ENCODE peak calls at places on chromosomes 6 and 20, in ten cellular contexts. M is uterus, X is fibroblast of lung, W is colonic mucosa, G is adrenal gland, F is hepatocyte, B is heart right ventricle, I is foreskin keratinocyte, C is PC-3, R is upper lobe of right lung. U is an unnamed sample.

GRCh38 chr6:2157441-2158127 is 87.8 kb downstream of the GMDS start:
- DNase-seq in C (no peak), F (no peak), M (no peak), G (no peak), R (no peak), X (peak; percentile 90), B (no peak), I (peak; percentile 46), W (no peak), U (no peak)

GRCh38 chr20:33827629-33828325 is 16.6 kb downstream of the CHMP4B start:
- DNase-seq in F (no peak), I (no peak), W (no peak), B (no peak), X (no peak), G (no peak), M (no peak), C (no peak), R (no peak), U (no peak)

GRCh38 chr6:166567107-166567506 is 19.4 kb downstream of the RAMACL start:
- DNase-seq in C (peak; percentile 91), B (no peak), I (peak; percentile 96), G (no peak), R (no peak), X (peak; percentile 99), W (no peak), F (peak; percentile 47), M (peak; percentile 51), U (no peak)

GRCh38 chr20:44768256-44768655 is 22.6 kb downstream of the KCNK15 start:
- DNase-seq in X (no peak), F (no peak), I (no peak), M (no peak), W (no peak), G (no peak), R (no peak), B (no peak), C (no peak), U (no peak)

GRCh38 chr20:48147326-48147725 is 362.0 kb upstream of the SULF2 start:
- DNase-seq in X (no peak), C (no peak), I (no peak), R (no peak), B (no peak), G (no peak), W (no peak), F (no peak), M (no peak), U (peak; percentile 51)

GRCh38 chr20:41738584-41739193 is 120.5 kb upstream of the CHD6 start:
- DNase-seq in B (peak; percentile 23), X (peak; percentile 15), W (peak; percentile 41), F (peak; percentile 72), I (no peak), M (no peak), G (peak; percentile 61), C (peak; percentile 66), R (no peak), U (peak; percentile 42)

GRCh38 chr6:46410330-46410953 is 80.8 kb downstream of the RCAN2 start:
- DNase-seq in G (peak; percentile 47), R (no peak), X (peak; percentile 38), W (peak; percentile 36), B (peak; percentile 37), F (peak; percentile 49), C (peak; percentile 62), I (no peak), M (no peak), U (no peak)

GRCh38 chr6:13212538-13212937 is 115.8 kb downstream of the TBC1D7 start:
- DNase-seq in G (no peak), M (no peak), C (no peak), W (no peak), F (no peak), I (no peak), X (no peak), B (no peak), R (no peak), U (no peak)

GRCh38 chr20:31608256-31608980 is 3.3 kb downstream of the ID1 start:
- DNase-seq in G (peak; percentile 72), W (peak; percentile 93), I (no peak), B (peak; percentile 91), X (peak; percentile 80), R (peak; percentile 96), F (peak; percentile 100), C (peak; percentile 94), M (peak; percentile 79), U (peak; percentile 82)

GRCh38 chr20:31606928-31607639 is 2.0 kb downstream of the ID1 start:
- DNase-seq in C (peak; percentile 59), B (peak; percentile 50), R (peak; percentile 74), G (peak; percentile 46), W (no peak), F (peak; percentile 90), X (peak; percentile 86), M (no peak), I (no peak), U (no peak)

GRCh38 chr20:31605902-31606677 is 1.0 kb downstream of the ID1 start:
- DNase-seq in M (peak; percentile 34), C (peak; percentile 19), F (peak; percentile 59), W (peak; percentile 54), G (no peak), B (no peak), I (no peak), R (peak; percentile 70), X (peak; percentile 25), U (peak; percentile 50)

GRCh38 chr20:31606678-31606927 is 1.5 kb downstream of the ID1 start:
- DNase-seq in G (no peak), M (no peak), F (no peak), X (no peak), B (no peak), I (no peak), R (no peak), W (no peak), C (no peak), U (no peak)

DNA sequence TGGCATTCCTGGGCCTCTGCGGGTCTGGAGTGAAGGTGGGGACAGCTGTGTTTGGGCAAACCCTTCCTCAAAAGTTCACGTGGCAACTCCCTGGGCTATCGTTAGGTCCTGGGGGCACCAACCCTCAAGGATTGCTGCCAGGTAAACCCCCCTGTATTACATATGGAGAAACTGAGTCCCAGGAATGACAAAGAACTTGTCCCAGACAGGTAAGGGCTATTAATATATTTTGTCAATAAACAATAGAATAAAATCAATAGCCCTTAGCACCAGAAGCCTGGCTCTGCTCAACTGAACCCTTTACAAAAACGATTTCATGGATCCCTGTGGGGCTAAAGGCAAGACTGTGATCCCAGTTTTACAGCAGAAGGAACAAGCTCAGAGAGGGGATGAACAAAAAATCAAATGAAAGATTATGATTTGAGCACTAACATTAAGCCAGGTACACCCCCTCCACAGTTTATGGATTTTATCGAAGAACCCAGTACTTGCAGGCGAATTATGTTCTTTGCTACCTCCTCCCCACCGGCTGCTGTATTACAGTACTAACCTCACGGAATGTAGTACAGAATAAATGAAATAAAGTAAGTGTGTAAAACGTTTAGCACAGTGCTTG is 2.7 kb downstream of the ID1 start:
- DNase-seq in R (no peak), B (no peak), X (peak; percentile 51), F (no peak), I (no peak), M (no peak), G (no peak), C (peak; percentile 24), W (no peak), U (no peak)
- H3K27ac ChIP-seq in R (peak overlapping the region; percentile 95), B (peak overlapping the region; percentile 95), X (peak overlapping the region; percentile 98), F (peak overlapping the region; percentile 97), I (no peak overlapping the region), M (peak overlapping the region; percentile 80), G (no peak overlapping the region), C (peak overlapping the region; percentile 69), W (peak overlapping the region; percentile 77), U (no peak overlapping the region)

DNA sequence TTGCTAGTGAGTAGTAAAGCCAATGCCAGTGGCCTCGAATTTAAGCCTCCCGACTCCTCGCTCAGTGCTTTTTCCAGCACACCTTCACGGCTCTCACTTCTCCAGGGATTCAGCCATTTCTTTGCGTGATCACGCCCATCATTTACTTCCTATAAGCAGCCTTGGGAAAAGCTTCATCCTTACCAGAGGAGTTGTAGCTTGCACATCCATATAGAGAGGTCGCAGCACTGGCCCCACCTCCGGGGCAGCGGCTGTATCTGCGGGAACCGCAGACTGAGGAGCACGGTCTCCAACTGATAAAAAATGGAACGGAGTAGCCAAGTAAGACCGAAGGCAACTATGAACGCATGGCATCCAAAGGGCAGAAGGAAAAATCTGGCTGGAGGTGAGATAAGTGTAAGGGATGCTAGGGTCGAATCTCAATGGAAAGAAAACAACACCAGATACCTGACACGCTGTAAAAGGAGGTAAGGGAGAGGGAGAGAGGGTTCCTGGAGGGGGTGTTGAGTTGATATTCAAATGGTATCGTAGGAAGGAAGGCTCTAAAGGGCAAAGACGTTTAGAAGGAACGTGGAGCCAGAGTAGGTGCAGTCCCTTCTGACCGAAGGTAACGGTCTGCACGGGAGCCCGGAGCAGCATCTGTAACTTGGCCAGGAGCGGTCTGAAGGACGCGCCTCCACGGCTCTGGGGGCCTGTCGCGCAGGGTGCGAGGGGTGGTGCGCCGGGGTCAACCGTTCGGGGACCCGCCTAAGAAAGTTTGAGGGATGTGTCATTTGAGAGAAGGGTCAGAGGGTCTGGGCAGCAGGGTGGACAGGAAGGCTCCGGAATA is 640 bp downstream of the NFS1 start:
- DNase-seq in R (peak; percentile 28), B (no peak), I (no peak), C (no peak), X (peak; percentile 21), G (no peak), F (peak; percentile 10), M (no peak), W (peak; percentile 43), U (no peak)
- TF ChIP-seq CTCF in R (no peak), B (no peak), I (no peak), C (no peak), X (no peak), G (no peak), F (no peak), M (no peak), W (no peak), U (no peak)

DNA sequence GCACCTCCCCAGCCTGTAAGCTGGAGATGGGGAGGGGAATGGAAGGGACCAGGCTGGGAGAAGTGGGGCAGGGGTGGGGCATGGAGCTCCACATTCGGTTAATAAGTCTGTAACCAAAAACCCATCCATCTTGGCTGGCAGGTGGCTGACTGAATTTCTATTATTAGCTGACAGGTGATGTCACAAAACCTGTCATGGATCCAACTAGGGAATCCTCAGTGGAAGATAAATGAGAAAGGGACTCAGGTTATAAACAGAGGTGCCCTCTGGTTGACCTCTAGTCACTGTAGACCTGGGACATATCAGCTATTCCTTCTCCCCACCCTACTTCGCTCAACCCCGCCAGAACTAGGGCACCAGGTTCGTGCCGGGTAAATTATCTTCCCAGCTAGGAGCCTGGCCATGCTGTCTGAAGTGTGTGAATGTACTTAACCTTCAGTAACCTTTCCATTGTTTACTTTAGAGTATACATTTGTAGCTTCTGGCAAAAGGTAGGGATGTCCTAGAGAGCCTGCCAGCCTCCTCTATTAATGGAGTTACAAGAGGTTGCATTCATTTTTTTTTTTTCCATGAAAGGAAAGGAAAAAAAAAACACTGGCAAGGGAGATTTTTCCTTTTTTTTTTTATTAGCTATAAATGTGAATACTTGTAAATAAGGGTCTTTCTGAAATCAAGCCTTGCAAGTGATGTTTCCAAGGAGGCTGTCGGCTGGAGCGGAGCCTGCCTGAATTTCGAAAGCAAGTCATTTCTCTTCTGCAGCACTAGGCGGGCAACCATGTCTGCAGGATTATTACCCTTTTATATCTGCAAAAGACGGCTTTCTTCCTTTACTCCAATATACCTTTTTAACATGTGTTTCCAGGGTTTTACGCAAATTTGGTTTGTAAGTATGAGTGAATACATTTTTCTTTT is 135.9 kb downstream of the TMEM242 start:
- DNase-seq in M (no peak), B (peak; percentile 34), R (no peak), X (peak; percentile 32), C (peak; percentile 7), W (no peak), F (peak; percentile 52), I (no peak), G (no peak), U (no peak)
- H3K27ac ChIP-seq in M (no peak overlapping the region), B (peak overlapping the region; percentile 52), R (no peak overlapping the region), X (no peak overlapping the region), C (no peak overlapping the region), W (no peak overlapping the region), F (peak overlapping the region; percentile 66), I (no peak overlapping the region), G (no peak overlapping the region), U (no peak overlapping the region)

GRCh38 chr6:32085759-32086458 is 23.2 kb downstream of the TNXB start:
- DNase-seq in R (no peak), W (no peak), F (no peak), X (no peak), G (no peak), B (no peak), M (peak; percentile 23), I (no peak), C (no peak), U (no peak)

GRCh38 chr6:32088487-32089049 is 20.6 kb downstream of the TNXB start:
- DNase-seq in W (no peak), R (no peak), X (no peak), B (no peak), I (no peak), F (no peak), C (no peak), M (peak; percentile 28), G (no peak), U (no peak)

GRCh38 chr6:32089082-32089828 is 19.9 kb downstream of the TNXB start:
- DNase-seq in R (peak; percentile 60), I (no peak), M (peak; percentile 21), G (no peak), B (no peak), C (no peak), F (no peak), W (no peak), X (no peak), U (no peak)

GRCh38 chr6:32086661-32087573 is 22.2 kb downstream of the TNXB start:
- DNase-seq in F (no peak), R (no peak), G (peak; percentile 45), W (no peak), C (peak; percentile 79), M (peak; percentile 56), B (no peak), X (peak; percentile 87), I (no peak), U (peak; percentile 61)

GRCh38 chr6:32087574-32088486 is 21.3 kb downstream of the TNXB start:
- DNase-seq in M (peak; percentile 95), I (no peak), C (peak; percentile 88), R (peak; percentile 91), W (peak; percentile 87), G (peak; percentile 95), F (peak; percentile 96), X (peak; percentile 48), B (peak; percentile 90), U (peak; percentile 96)
- TF ChIP-seq CTCF in M (peak; percentile 85), I (peak; percentile 84), C (peak; percentile 54), R (peak; percentile 56), W (peak; percentile 44), G (peak; percentile 45), F (peak; percentile 77), X (peak; percentile 22), B (peak; percentile 62), U (peak; percentile 75)

U was measured in ovary.